ENCODE peak calls at places on chromosomes 5 and 9, in seven cellular contexts. B is psoas muscle, Y is upper lobe of right lung, L is aorta, N is HepG2, E is A549, P is tibial artery. A is an unnamed sample.

GRCh38 chr5:154371687-154372086 is 74.1 kb upstream of the SAP30L start:
- DNase-seq in L (no peak), B (no peak), Y (no peak), N (no peak), P (no peak), E (no peak), A (no peak)

GRCh38 chr5:130365956-130366355 is 461.7 kb downstream of the CHSY3 start:
- DNase-seq in P (no peak), E (no peak), L (no peak), N (no peak), B (no peak), Y (no peak), A (no peak)

GRCh38 chr9:95585824-95586223 is 69.1 kb upstream of the PTCH1 start:
- DNase-seq in P (no peak), N (no peak), E (no peak), Y (no peak), L (peak; percentile 11), B (no peak), A (no peak)

GRCh38 chr5:55855509-55855908 is 4.4 kb downstream of the IL31RA start:
- DNase-seq in Y (no peak), E (no peak), P (no peak), L (no peak), B (no peak), N (no peak), A (no peak)

GRCh38 chr5:148998174-148998797 is 64.6 kb downstream of the SH3TC2 start:
- DNase-seq in E (peak; percentile 35), P (no peak), L (no peak), N (peak; percentile 38), Y (no peak), B (no peak), A (no peak)

GRCh38 chr5:168244838-168245555 is 46.4 kb upstream of the WWC1 start:
- DNase-seq in B (no peak), P (no peak), N (no peak), E (no peak), L (no peak), Y (no peak), A (no peak)

GRCh38 chr9:113612216-113612747 is 148.8 kb downstream of the RGS3 start:
- DNase-seq in L (no peak), Y (peak; percentile 36), N (no peak), P (no peak), E (no peak), B (no peak), A (no peak)

GRCh38 chr9:96015876-96016686 is 140.6 kb downstream of the ERCC6L2 start:
- DNase-seq in L (no peak), N (no peak), E (no peak), B (no peak), Y (no peak), P (no peak), A (no peak)

GRCh38 chr9:126132751-126133150 is 193.9 kb upstream of the MVB12B start:
- DNase-seq in B (no peak), L (no peak), P (no peak), Y (no peak), N (no peak), E (no peak), A (no peak)

GRCh38 chr5:177271113-177271512 is 32.4 kb downstream of the RAB24 start:
- DNase-seq in B (no peak), N (no peak), E (no peak), Y (no peak), P (no peak), L (no peak), A (no peak)

GRCh38 chr5:171306785-171307591 is 2.1 kb upstream of the TLX3 start:
- DNase-seq in P (peak; percentile 34), N (no peak), B (no peak), E (no peak), Y (peak; percentile 39), L (no peak), A (no peak)

GRCh38 chr9:126696764-126697145 is 83.0 kb downstream of the LMX1B start:
- DNase-seq in Y (peak; percentile 41), E (no peak), N (no peak), L (peak; percentile 10), B (no peak), P (no peak), A (no peak)

GRCh38 chr9:20604561-20604960 is 17.7 kb downstream of the MLLT3 start:
- DNase-seq in N (no peak), B (no peak), E (no peak), L (no peak), Y (no peak), P (no peak), A (no peak)

GRCh38 chr5:95238560-95239325 is 46.2 kb downstream of the MCTP1 start:
- DNase-seq in L (no peak), N (no peak), E (no peak), B (no peak), P (no peak), Y (no peak), A (no peak)

GRCh38 chr5:102910240-102911226 is 155.4 kb downstream of the PAM start:
- DNase-seq in Y (no peak), N (no peak), P (no peak), B (no peak), L (no peak), E (peak; percentile 2), A (no peak)

GRCh38 chr5:96094904-96095303 is 133.3 kb upstream of the ELL2 start:
- DNase-seq in P (no peak), N (no peak), Y (no peak), B (no peak), E (no peak), L (peak; percentile 56), A (no peak)

GRCh38 chr5:176334031-176334770 is 27.4 kb downstream of the KIAA1191 start:
- DNase-seq in P (no peak), B (no peak), E (no peak), N (no peak), Y (no peak), L (no peak), A (no peak)

GRCh38 chr9:137097761-137098462 is 11.1 kb downstream of the MAN1B1 start:
- DNase-seq in P (no peak), E (no peak), N (no peak), B (no peak), L (no peak), Y (peak; percentile 63), A (peak; percentile 74)

GRCh38 chr5:176184608-176185132 is 53.6 kb upstream of the SIMC1 start:
- DNase-seq in L (no peak), Y (no peak), N (no peak), B (no peak), E (no peak), P (no peak), A (no peak)

GRCh38 chr5:81234801-81235200 is 1.7 kb downstream of the CKMT2 start:
- DNase-seq in B (no peak), E (no peak), L (no peak), P (no peak), N (no peak), Y (no peak), A (no peak)

GRCh38 chr9:124371183-124371582 is 44.1 kb downstream of the PSMB7 start:
- DNase-seq in P (no peak), Y (no peak), B (no peak), N (peak; percentile 30), E (no peak), L (no peak), A (no peak)

GRCh38 chr5:154971501-154971900 is 30.6 kb downstream of the MRPL22 start:
- DNase-seq in B (no peak), L (no peak), N (no peak), Y (no peak), P (no peak), E (no peak), A (no peak)

DNA sequence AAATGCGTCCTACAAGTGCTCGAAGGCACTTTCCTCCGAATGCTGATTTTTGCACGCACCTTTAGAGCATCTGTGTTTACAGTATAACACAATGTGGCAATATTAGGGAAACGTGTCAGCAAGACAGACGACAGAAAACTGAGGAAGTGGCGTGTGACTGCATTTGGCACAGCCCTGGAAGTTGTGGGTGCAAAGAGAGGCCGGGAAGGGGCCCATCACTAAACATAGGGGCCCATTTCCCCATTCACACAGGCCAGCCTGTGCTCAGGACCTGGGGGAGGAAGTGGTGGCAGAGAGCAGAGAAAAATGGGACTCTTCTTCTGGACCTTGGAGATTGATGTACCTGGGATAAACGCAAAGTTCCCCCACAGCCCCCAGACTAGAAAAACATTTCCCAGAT is 48.2 kb downstream of the RASGEF1C start:
- DNase-seq in L (peak; percentile 76), E (no peak), P (peak; percentile 71), Y (no peak), N (no peak), B (no peak), A (no peak)
- H3K4me1 ChIP-seq in L (no peaks in the 10 kb centered on the region), E (no peaks in the 10 kb centered on the region), P (no peaks in the 10 kb centered on the region), Y (no peaks in the 10 kb centered on the region), N (no peaks in the 10 kb centered on the region), B (no peaks in the 10 kb centered on the region), A (no peaks in the 10 kb centered on the region)

GRCh38 chr9:93948456-93949072 is 6.6 kb downstream of the BARX1 start:
- DNase-seq in Y (no peak), N (no peak), E (no peak), P (no peak), B (no peak), L (no peak), A (no peak)
- H3K4me3 ChIP-seq in Y (no peak overlapping the region), N (no peak overlapping the region), E (no peak overlapping the region), P (no peak overlapping the region), B (peak overlapping the region; percentile 18), L (no peak overlapping the region), A (no peak overlapping the region)

DNA sequence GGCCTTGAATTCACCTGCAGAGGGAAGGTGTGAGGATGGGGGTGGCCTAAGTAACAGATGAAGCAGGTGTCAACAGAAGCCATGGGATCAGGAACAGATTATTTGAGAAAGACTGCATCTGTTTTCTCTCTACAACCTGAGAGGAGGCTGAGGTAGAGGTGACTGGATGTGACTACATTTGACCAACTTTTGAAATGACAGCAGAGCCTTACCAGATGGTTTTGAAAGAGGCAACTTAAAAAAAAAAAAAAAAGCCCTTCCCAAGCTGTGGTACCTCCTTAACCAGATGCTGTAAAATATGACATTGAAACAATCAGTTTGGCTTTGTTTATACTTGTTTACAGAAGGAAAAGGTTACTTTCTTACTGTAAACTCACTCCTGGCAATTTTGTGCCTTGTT is 108.6 kb downstream of the TRIO start:
- DNase-seq in L (no peak), N (no peak), Y (no peak), P (no peak), B (no peak), E (no peak), A (no peak)
- H3K27ac ChIP-seq in L (no peak overlapping the region), N (no peak overlapping the region), Y (no peak overlapping the region), P (no peak overlapping the region), B (peak overlapping the region; percentile 57), E (peak overlapping the region; percentile 36), A (no peak overlapping the region)

DNA sequence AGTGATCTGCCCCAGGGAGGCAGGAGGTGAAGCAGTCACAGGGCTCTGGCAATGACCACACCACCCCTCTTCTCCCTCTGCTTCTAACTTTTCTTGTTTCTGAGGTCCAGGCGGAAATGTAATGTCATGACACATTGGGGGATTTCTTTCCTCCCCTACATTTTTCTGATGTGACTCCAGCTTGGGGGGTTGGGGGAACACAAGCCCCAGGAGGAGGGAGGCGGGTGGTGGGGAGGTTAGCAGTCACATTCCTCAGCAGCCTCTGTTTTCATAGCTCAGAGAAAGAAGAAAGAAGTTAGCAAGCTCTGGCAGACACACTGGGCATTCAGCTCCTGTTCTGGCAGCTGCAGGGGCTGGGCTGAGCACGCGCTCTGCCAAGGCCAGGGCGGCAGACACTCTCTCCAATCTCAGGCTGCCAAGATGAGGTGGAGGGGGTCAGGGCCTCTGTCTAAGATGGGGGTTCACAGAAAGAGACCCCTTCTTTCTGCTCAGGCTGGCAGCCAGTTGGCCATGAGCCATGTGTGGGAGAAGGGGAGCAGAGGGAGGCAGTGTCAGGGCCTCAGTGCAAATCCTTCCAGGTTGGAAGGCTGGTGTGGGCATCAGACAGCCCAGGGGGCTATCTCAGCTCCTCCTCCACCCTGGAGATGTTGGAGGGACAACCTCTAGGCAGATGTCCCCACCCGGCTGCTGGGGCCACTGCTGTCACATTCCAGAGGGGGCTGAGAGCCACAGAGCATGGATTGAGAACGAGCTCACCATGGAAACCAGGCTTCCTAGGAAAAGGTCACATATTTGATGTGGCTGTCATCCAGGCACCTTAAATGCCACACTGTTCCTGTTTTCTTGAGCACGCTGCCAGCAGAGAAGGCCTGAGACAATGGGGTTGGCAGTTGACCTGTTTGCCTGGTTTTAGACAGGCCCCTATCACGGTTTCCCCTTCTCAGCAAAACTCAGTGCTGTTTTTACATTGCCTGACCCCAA is 20.1 kb upstream of the PFDN1 start:
- DNase-seq in P (no peak), Y (no peak), L (peak; percentile 64), N (peak; percentile 72), B (no peak), E (no peak), A (no peak)
- H3K4me1 ChIP-seq in P (peaks cover 19% of the 10 kb centered on the region), Y (peaks cover 61% of the 10 kb centered on the region), L (no peaks in the 10 kb centered on the region), N (peaks cover 74% of the 10 kb centered on the region), B (peaks cover 27% of the 10 kb centered on the region), E (peaks cover 51% of the 10 kb centered on the region), A (peaks cover 44% of the 10 kb centered on the region)